ENCODE peak calls at places on chromosomes 4 and X, in nine cellular contexts. One of them, this sample, is unnamed.

GRCh38 chrX:13687203-13687602 is 1.7 kb upstream of the RAB9A start:
- DNase-seq in CD8-positive, alpha-beta T cell: no peak
- DNase-seq in Calu3: no peak
- DNase-seq in cardiac fibroblast: no peak
- DNase-seq in nephron progenitor cell: no peak
- DNase-seq in glutamatergic neuron: no peak
- DNase-seq in fibroblast of mammary gland: no peak
- DNase-seq in breast epithelium: no peak
- DNase-seq in foreskin fibroblast: no peak
- DNase-seq in this sample: no peak

GRCh38 chr4:41095973-41096372 is 118.4 kb downstream of the APBB2 start:
- DNase-seq in CD8-positive, alpha-beta T cell: no peak
- DNase-seq in Calu3: no peak
- DNase-seq in cardiac fibroblast: peak; percentile 36
- DNase-seq in nephron progenitor cell: no peak
- DNase-seq in glutamatergic neuron: no peak
- DNase-seq in fibroblast of mammary gland: peak; percentile 47
- DNase-seq in breast epithelium: no peak
- DNase-seq in foreskin fibroblast: peak; percentile 43
- DNase-seq in this sample: no peak

GRCh38 chrX:13119386-13119785 is 75.0 kb upstream of the FAM9C start:
- DNase-seq in CD8-positive, alpha-beta T cell: no peak
- DNase-seq in Calu3: no peak
- DNase-seq in cardiac fibroblast: peak; percentile 46
- DNase-seq in nephron progenitor cell: no peak
- DNase-seq in glutamatergic neuron: no peak
- DNase-seq in fibroblast of mammary gland: peak; percentile 73
- DNase-seq in breast epithelium: no peak
- DNase-seq in foreskin fibroblast: no peak
- DNase-seq in this sample: no peak

GRCh38 chr4:139454111-139454600 is at the start of gene RAB33B:
- DNase-seq in CD8-positive, alpha-beta T cell: no peak
- DNase-seq in Calu3: no peak
- DNase-seq in cardiac fibroblast: no peak
- DNase-seq in nephron progenitor cell: no peak
- DNase-seq in glutamatergic neuron: no peak
- DNase-seq in fibroblast of mammary gland: peak; percentile 6
- DNase-seq in breast epithelium: no peak
- DNase-seq in foreskin fibroblast: peak; percentile 88
- DNase-seq in this sample: peak; percentile 79

GRCh38 chr4:6368601-6369000 is 99.0 kb downstream of the WFS1 start:
- DNase-seq in CD8-positive, alpha-beta T cell: no peak
- DNase-seq in Calu3: no peak
- DNase-seq in cardiac fibroblast: no peak
- DNase-seq in nephron progenitor cell: no peak
- DNase-seq in glutamatergic neuron: no peak
- DNase-seq in fibroblast of mammary gland: no peak
- DNase-seq in breast epithelium: no peak
- DNase-seq in foreskin fibroblast: no peak
- DNase-seq in this sample: no peak

GRCh38 chr4:39963656-39964055 is 14.1 kb downstream of the PDS5A start:
- DNase-seq in CD8-positive, alpha-beta T cell: no peak
- DNase-seq in Calu3: no peak
- DNase-seq in cardiac fibroblast: no peak
- DNase-seq in nephron progenitor cell: no peak
- DNase-seq in glutamatergic neuron: no peak
- DNase-seq in fibroblast of mammary gland: no peak
- DNase-seq in breast epithelium: no peak
- DNase-seq in foreskin fibroblast: no peak
- DNase-seq in this sample: no peak

GRCh38 chrX:48917139-48917980 is 1.5 kb downstream of the PIM2 start:
- DNase-seq in CD8-positive, alpha-beta T cell: peak; percentile 89
- DNase-seq in Calu3: peak; percentile 87
- DNase-seq in cardiac fibroblast: peak; percentile 91
- DNase-seq in nephron progenitor cell: peak; percentile 92
- DNase-seq in glutamatergic neuron: peak; percentile 85
- DNase-seq in fibroblast of mammary gland: peak; percentile 85
- DNase-seq in breast epithelium: peak; percentile 86
- DNase-seq in foreskin fibroblast: peak; percentile 77
- DNase-seq in this sample: peak; percentile 65

GRCh38 chrX:29617276-29617675 is 598.1 kb upstream of the MAGEB2 start:
- DNase-seq in CD8-positive, alpha-beta T cell: no peak
- DNase-seq in Calu3: no peak
- DNase-seq in cardiac fibroblast: peak; percentile 32
- DNase-seq in nephron progenitor cell: no peak
- DNase-seq in glutamatergic neuron: no peak
- DNase-seq in fibroblast of mammary gland: peak; percentile 73
- DNase-seq in breast epithelium: no peak
- DNase-seq in foreskin fibroblast: peak; percentile 22
- DNase-seq in this sample: peak; percentile 0

GRCh38 chr4:72084587-72085011 is 52.8 kb downstream of the NPFFR2 start:
- DNase-seq in CD8-positive, alpha-beta T cell: no peak
- DNase-seq in Calu3: no peak
- DNase-seq in cardiac fibroblast: no peak
- DNase-seq in nephron progenitor cell: no peak
- DNase-seq in glutamatergic neuron: no peak
- DNase-seq in fibroblast of mammary gland: no peak
- DNase-seq in breast epithelium: no peak
- DNase-seq in foreskin fibroblast: no peak
- DNase-seq in this sample: no peak

GRCh38 chrX:38262715-38263620 is 42.3 kb upstream of the SRPX start:
- DNase-seq in CD8-positive, alpha-beta T cell: no peak
- DNase-seq in Calu3: no peak
- DNase-seq in cardiac fibroblast: peak; percentile 24
- DNase-seq in nephron progenitor cell: no peak
- DNase-seq in glutamatergic neuron: no peak
- DNase-seq in fibroblast of mammary gland: no peak
- DNase-seq in breast epithelium: no peak
- DNase-seq in foreskin fibroblast: peak; percentile 47
- DNase-seq in this sample: no peak

GRCh38 chrX:150546711-150547153 is 21.7 kb upstream of the MTM1 start:
- DNase-seq in CD8-positive, alpha-beta T cell: peak; percentile 71
- DNase-seq in Calu3: no peak
- DNase-seq in cardiac fibroblast: peak; percentile 30
- DNase-seq in nephron progenitor cell: no peak
- DNase-seq in glutamatergic neuron: no peak
- DNase-seq in fibroblast of mammary gland: no peak
- DNase-seq in breast epithelium: no peak
- DNase-seq in foreskin fibroblast: no peak
- DNase-seq in this sample: no peak

GRCh38 chr4:104899863-104900262 is 246.8 kb upstream of the TET2 start:
- DNase-seq in CD8-positive, alpha-beta T cell: no peak
- DNase-seq in Calu3: no peak
- DNase-seq in cardiac fibroblast: no peak
- DNase-seq in nephron progenitor cell: no peak
- DNase-seq in glutamatergic neuron: no peak
- DNase-seq in fibroblast of mammary gland: no peak
- DNase-seq in breast epithelium: no peak
- DNase-seq in foreskin fibroblast: no peak
- DNase-seq in this sample: no peak

GRCh38 chrX:119118780-119119395 is 8.7 kb downstream of the KIAA1210 start:
- DNase-seq in CD8-positive, alpha-beta T cell: peak; percentile 46
- DNase-seq in Calu3: peak; percentile 54
- DNase-seq in cardiac fibroblast: peak; percentile 58
- DNase-seq in nephron progenitor cell: peak; percentile 68
- DNase-seq in glutamatergic neuron: peak; percentile 74
- DNase-seq in fibroblast of mammary gland: peak; percentile 60
- DNase-seq in breast epithelium: no peak
- DNase-seq in foreskin fibroblast: peak; percentile 23
- DNase-seq in this sample: peak; percentile 7

GRCh38 chr4:112519689-112520597 is 4.0 kb upstream of the NEUROG2 start:
- DNase-seq in CD8-positive, alpha-beta T cell: no peak
- DNase-seq in Calu3: no peak
- DNase-seq in cardiac fibroblast: no peak
- DNase-seq in nephron progenitor cell: peak; percentile 36
- DNase-seq in glutamatergic neuron: peak; percentile 50
- DNase-seq in fibroblast of mammary gland: no peak
- DNase-seq in breast epithelium: no peak
- DNase-seq in foreskin fibroblast: no peak
- DNase-seq in this sample: no peak

GRCh38 chrX:107025538-107025937 is 25.5 kb upstream of the MORC4 start:
- DNase-seq in CD8-positive, alpha-beta T cell: no peak
- DNase-seq in Calu3: peak; percentile 14
- DNase-seq in cardiac fibroblast: peak; percentile 50
- DNase-seq in nephron progenitor cell: peak; percentile 7
- DNase-seq in glutamatergic neuron: no peak
- DNase-seq in fibroblast of mammary gland: peak; percentile 45
- DNase-seq in breast epithelium: no peak
- DNase-seq in foreskin fibroblast: peak; percentile 9
- DNase-seq in this sample: no peak

GRCh38 chr4:141761926-141762325 is 125.5 kb downstream of the IL15 start:
- DNase-seq in CD8-positive, alpha-beta T cell: no peak
- DNase-seq in Calu3: no peak
- DNase-seq in cardiac fibroblast: no peak
- DNase-seq in nephron progenitor cell: no peak
- DNase-seq in glutamatergic neuron: no peak
- DNase-seq in fibroblast of mammary gland: peak; percentile 73
- DNase-seq in breast epithelium: no peak
- DNase-seq in foreskin fibroblast: no peak
- DNase-seq in this sample: no peak

GRCh38 chr4:106691749-106692148 is 323.2 kb upstream of the GIMD1 start:
- DNase-seq in CD8-positive, alpha-beta T cell: no peak
- DNase-seq in Calu3: no peak
- DNase-seq in cardiac fibroblast: no peak
- DNase-seq in nephron progenitor cell: no peak
- DNase-seq in glutamatergic neuron: no peak
- DNase-seq in fibroblast of mammary gland: peak; percentile 11
- DNase-seq in breast epithelium: no peak
- DNase-seq in foreskin fibroblast: no peak
- DNase-seq in this sample: no peak

GRCh38 chr4:119508281-119508680 is 120.3 kb downstream of the PDE5A start:
- DNase-seq in CD8-positive, alpha-beta T cell: no peak
- DNase-seq in Calu3: no peak
- DNase-seq in cardiac fibroblast: no peak
- DNase-seq in nephron progenitor cell: no peak
- DNase-seq in glutamatergic neuron: no peak
- DNase-seq in fibroblast of mammary gland: no peak
- DNase-seq in breast epithelium: no peak
- DNase-seq in foreskin fibroblast: no peak
- DNase-seq in this sample: no peak

GRCh38 chr4:122663814-122664610 is 43.1 kb upstream of the IL21 start:
- DNase-seq in CD8-positive, alpha-beta T cell: no peak
- DNase-seq in Calu3: no peak
- DNase-seq in cardiac fibroblast: peak; percentile 35
- DNase-seq in nephron progenitor cell: no peak
- DNase-seq in glutamatergic neuron: no peak
- DNase-seq in fibroblast of mammary gland: no peak
- DNase-seq in breast epithelium: no peak
- DNase-seq in foreskin fibroblast: no peak
- DNase-seq in this sample: no peak

DNA sequence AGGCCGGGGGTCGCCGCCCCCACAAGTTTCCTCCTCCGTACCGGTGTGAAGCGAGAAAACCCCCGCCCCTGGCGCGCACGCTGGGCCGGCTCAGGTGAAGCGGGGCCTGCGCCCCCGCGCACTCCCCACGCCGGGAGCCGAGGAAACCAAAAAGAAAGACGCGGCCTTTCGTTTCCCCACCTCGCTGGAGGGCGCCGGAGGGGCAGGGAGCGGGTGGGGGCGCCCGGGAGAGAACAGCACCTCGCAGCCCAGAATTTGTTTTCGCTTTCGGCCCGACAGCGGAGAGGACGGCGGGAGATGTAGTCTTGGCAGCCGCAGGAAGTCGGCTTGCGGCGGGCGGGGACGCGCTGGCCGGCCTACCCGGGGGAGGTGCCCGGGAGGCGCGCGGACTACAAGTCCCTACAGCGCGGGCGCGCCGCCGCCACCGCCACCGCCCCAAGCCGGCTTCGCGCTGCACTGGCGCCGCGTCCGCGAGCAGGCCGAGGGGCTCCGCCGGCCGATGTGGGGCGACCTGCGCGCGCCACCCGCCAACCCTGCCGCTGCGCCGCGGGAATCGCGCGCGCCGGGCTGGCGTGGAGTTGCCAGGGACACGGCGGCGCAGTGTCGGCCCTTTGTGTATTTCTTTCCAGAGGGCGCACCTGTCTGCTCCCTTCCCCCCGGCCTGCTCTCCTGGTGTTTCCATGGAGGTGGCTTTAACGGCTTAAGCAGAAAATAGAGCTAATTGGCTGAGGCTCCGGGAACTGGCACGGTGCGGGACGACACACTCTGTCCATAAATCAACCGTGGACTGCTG is at the start of gene OTUD4:
- DNase-seq in CD8-positive, alpha-beta T cell: peak; percentile 97
- DNase-seq in Calu3: peak; percentile 92
- DNase-seq in cardiac fibroblast: peak; percentile 98
- DNase-seq in nephron progenitor cell: peak; percentile 93
- DNase-seq in glutamatergic neuron: peak; percentile 96
- DNase-seq in fibroblast of mammary gland: peak; percentile 91
- DNase-seq in breast epithelium: peak; percentile 95
- DNase-seq in foreskin fibroblast: peak; percentile 97
- DNase-seq in this sample: peak; percentile 92
- TF ChIP-seq CTCF in CD8-positive, alpha-beta T cell: no peak
- TF ChIP-seq CTCF in Calu3: no peak
- TF ChIP-seq CTCF in cardiac fibroblast: peak; percentile 13
- TF ChIP-seq CTCF in nephron progenitor cell: no peak
- TF ChIP-seq CTCF in glutamatergic neuron: no peak
- TF ChIP-seq CTCF in fibroblast of mammary gland: no peak
- TF ChIP-seq CTCF in breast epithelium: peak; percentile 9
- TF ChIP-seq CTCF in foreskin fibroblast: peak; percentile 9
- TF ChIP-seq CTCF in this sample: peak; percentile 12

DNA sequence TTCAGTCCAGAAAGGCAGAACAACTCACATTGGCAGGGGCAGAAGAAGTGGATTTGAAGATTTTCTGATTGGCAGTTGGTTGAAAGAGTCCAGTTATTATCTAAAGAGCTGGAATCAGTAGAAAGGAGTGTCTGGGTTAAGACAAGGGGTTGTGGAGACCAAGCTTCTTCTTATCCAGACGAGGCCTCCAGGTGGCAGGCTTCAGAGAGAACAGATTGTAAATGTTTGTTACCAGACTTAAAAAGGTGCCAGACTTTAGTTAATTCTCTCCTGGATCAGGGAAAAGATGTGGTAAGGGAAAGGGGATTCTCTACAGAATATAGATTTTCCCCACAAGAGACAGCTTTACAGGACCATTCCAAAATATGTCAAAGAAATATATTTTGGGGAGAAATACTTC is 36.7 kb upstream of the TLR3 start:
- DNase-seq in CD8-positive, alpha-beta T cell: no peak
- DNase-seq in Calu3: no peak
- DNase-seq in cardiac fibroblast: peak; percentile 24
- DNase-seq in nephron progenitor cell: no peak
- DNase-seq in glutamatergic neuron: no peak
- DNase-seq in fibroblast of mammary gland: no peak
- DNase-seq in breast epithelium: no peak
- DNase-seq in foreskin fibroblast: no peak
- DNase-seq in this sample: no peak
- TF ChIP-seq CTCF in CD8-positive, alpha-beta T cell: no peak
- TF ChIP-seq CTCF in Calu3: no peak
- TF ChIP-seq CTCF in cardiac fibroblast: peak; percentile 23
- TF ChIP-seq CTCF in nephron progenitor cell: no peak
- TF ChIP-seq CTCF in glutamatergic neuron: no peak
- TF ChIP-seq CTCF in fibroblast of mammary gland: no peak
- TF ChIP-seq CTCF in breast epithelium: no peak
- TF ChIP-seq CTCF in foreskin fibroblast: no peak
- TF ChIP-seq CTCF in this sample: no peak

GRCh38 chrX:63784346-63784901 is 590 bp downstream of the ARHGEF9 start:
- DNase-seq in CD8-positive, alpha-beta T cell: no peak
- DNase-seq in Calu3: no peak
- DNase-seq in cardiac fibroblast: no peak
- DNase-seq in nephron progenitor cell: peak; percentile 12
- DNase-seq in glutamatergic neuron: peak; percentile 14
- DNase-seq in fibroblast of mammary gland: no peak
- DNase-seq in breast epithelium: no peak
- DNase-seq in foreskin fibroblast: no peak
- DNase-seq in this sample: no peak
- TF ChIP-seq CTCF in CD8-positive, alpha-beta T cell: no peak
- TF ChIP-seq CTCF in Calu3: no peak
- TF ChIP-seq CTCF in cardiac fibroblast: no peak
- TF ChIP-seq CTCF in nephron progenitor cell: no peak
- TF ChIP-seq CTCF in glutamatergic neuron: no peak
- TF ChIP-seq CTCF in fibroblast of mammary gland: no peak
- TF ChIP-seq CTCF in breast epithelium: no peak
- TF ChIP-seq CTCF in foreskin fibroblast: no peak
- TF ChIP-seq CTCF in this sample: no peak

GRCh38 chr4:8694651-8695151 is 102.1 kb downstream of the CPZ start:
- DNase-seq in CD8-positive, alpha-beta T cell: no peak
- DNase-seq in Calu3: no peak
- DNase-seq in cardiac fibroblast: no peak
- DNase-seq in nephron progenitor cell: no peak
- DNase-seq in glutamatergic neuron: no peak
- DNase-seq in fibroblast of mammary gland: no peak
- DNase-seq in breast epithelium: no peak
- DNase-seq in foreskin fibroblast: no peak
- DNase-seq in this sample: no peak
- TF ChIP-seq CTCF in CD8-positive, alpha-beta T cell: no peak
- TF ChIP-seq CTCF in Calu3: no peak
- TF ChIP-seq CTCF in cardiac fibroblast: no peak
- TF ChIP-seq CTCF in nephron progenitor cell: no peak
- TF ChIP-seq CTCF in glutamatergic neuron: no peak
- TF ChIP-seq CTCF in fibroblast of mammary gland: no peak
- TF ChIP-seq CTCF in breast epithelium: no peak
- TF ChIP-seq CTCF in foreskin fibroblast: no peak
- TF ChIP-seq CTCF in this sample: no peak